ENCODE peak calls at places on chromosomes 13 and 19, in nine cellular contexts. T is esophagus squamous epithelium, J is breast epithelium, Y is cardiac muscle cell, X is transverse colon, M is tibial nerve, P is OCI-LY7, O is fibroblast of lung, H is right atrium auricular region. A is an unnamed sample.

GRCh38 chr19:20357921-20358320 is 190.9 kb downstream of the ZNF486 start:
- DNase-seq in X (no peak), P (no peak), Y (no peak), J (no peak), T (no peak), M (no peak), H (no peak), O (no peak), A (no peak)

GRCh38 chr19:54252845-54253244 is 4.2 kb downstream of the LILRB5 start:
- DNase-seq in X (no peak), J (no peak), H (peak; percentile 23), P (no peak), M (no peak), O (no peak), Y (no peak), T (no peak), A (no peak)

GRCh38 chr13:94711561-94712286 is 621 bp downstream of the SOX21 start:
- DNase-seq in M (no peak), J (no peak), X (no peak), T (no peak), O (peak; percentile 37), P (no peak), H (no peak), Y (no peak), A (no peak)

GRCh38 chr19:38932425-38933179 is 1.9 kb downstream of the MRPS12 start:
- DNase-seq in M (no peak), T (no peak), H (no peak), P (peak; percentile 70), J (no peak), X (no peak), O (peak; percentile 50), Y (peak; percentile 60), A (no peak)

GRCh38 chr19:8221161-8221560 is 12.0 kb downstream of the CERS4 start:
- DNase-seq in P (no peak), H (no peak), Y (no peak), T (no peak), J (peak; percentile 90), X (no peak), O (no peak), M (no peak), A (no peak)

GRCh38 chr13:48891586-48891985 is 84.1 kb upstream of the FNDC3A start:
- DNase-seq in M (no peak), T (no peak), O (peak; percentile 37), Y (no peak), X (no peak), H (no peak), J (no peak), P (no peak), A (no peak)

GRCh38 chr19:3548594-3548993 is 8.8 kb downstream of the MFSD12 start:
- DNase-seq in J (no peak), M (no peak), H (no peak), X (no peak), T (no peak), P (no peak), Y (no peak), O (no peak), A (no peak)

GRCh38 chr19:45340232-45340898 is at the start of gene KLC3:
- DNase-seq in X (peak; percentile 61), M (no peak), J (no peak), H (no peak), Y (peak; percentile 68), O (no peak), P (peak; percentile 52), T (no peak), A (no peak)

GRCh38 chr13:102707465-102707864 is 12.6 kb upstream of the METTL21C start:
- DNase-seq in T (no peak), M (no peak), Y (no peak), J (no peak), O (peak; percentile 92), X (no peak), P (no peak), H (no peak), A (no peak)

GRCh38 chr13:46947425-46948191 is 50.8 kb upstream of the HTR2A start:
- DNase-seq in P (no peak), Y (no peak), O (no peak), J (no peak), H (no peak), T (no peak), M (no peak), X (no peak), A (no peak)
- H3K27ac ChIP-seq in P (no peak overlapping the region), Y (no peak overlapping the region), O (no peak overlapping the region), J (no peak overlapping the region), H (no peak overlapping the region), T (no peak overlapping the region), M (no peak overlapping the region), X (no peak overlapping the region), A (no peak overlapping the region)

DNA sequence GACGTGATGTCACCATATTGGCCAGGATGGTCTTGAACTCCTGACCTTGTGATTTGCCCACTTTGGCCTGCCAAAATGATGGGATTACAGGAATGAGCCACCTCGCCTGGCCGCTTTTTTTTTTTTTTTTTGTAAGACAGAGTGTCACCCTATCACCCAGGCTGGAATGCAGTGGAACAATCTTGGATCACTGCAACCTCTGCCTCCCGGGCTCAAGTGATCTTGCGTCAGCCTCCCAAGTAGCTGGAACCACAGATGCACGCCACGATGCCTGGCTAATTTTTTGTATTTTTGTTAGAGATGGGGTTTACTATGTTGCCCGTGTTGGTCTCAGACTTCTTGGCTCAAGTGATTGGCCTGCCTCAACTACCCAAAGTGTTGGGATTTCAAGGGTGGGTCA is 28.9 kb upstream of the ZNF808 start:
- DNase-seq in J (no peak), X (no peak), P (no peak), Y (no peak), O (no peak), T (no peak), M (no peak), H (no peak), A (no peak)
- H3K9me3 ChIP-seq in J (peaks cover 77% of the 10 kb centered on the region), X (peaks cover 20% of the 10 kb centered on the region), P (no peaks in the 10 kb centered on the region), Y (no peaks in the 10 kb centered on the region), O (no peaks in the 10 kb centered on the region), T (peaks cover 28% of the 10 kb centered on the region), M (no peaks in the 10 kb centered on the region), H (peaks cover 71% of the 10 kb centered on the region), A (peaks cover 78% of the 10 kb centered on the region)

DNA sequence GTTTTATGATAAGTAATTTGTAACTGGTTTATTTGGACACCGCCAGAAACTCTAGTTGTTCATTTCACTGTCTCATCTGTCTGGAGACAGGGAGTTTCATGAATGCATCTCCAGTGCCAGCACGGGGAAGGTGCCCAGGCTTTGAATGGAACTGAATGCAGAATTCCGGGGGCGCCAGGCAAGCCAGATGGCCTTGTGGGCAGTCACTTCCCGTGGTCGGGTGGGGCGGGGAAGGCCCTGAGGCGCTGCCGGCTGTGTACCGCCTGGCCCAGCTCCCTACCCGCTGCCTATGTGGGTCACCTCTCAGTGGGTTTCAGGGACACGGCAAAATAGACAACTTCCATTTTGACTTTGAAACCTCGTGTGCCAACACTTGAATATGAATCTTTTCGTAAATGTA is 28.8 kb upstream of the MCF2L start:
- DNase-seq in Y (no peak), T (no peak), M (no peak), J (no peak), X (no peak), P (no peak), O (no peak), H (no peak), A (no peak)
- H3K27ac ChIP-seq in Y (no peak overlapping the region), T (no peak overlapping the region), M (no peak overlapping the region), J (no peak overlapping the region), X (no peak overlapping the region), P (no peak overlapping the region), O (no peak overlapping the region), H (no peak overlapping the region), A (no peak overlapping the region)

GRCh38 chr13:87138856-87139255 is 532.3 kb upstream of the SLITRK5 start:
- DNase-seq in P (no peak), X (no peak), J (no peak), M (no peak), H (no peak), T (no peak), O (no peak), Y (no peak), A (no peak)
- H3K9me3 ChIP-seq in P (no peaks in the 10 kb centered on the region), X (no peaks in the 10 kb centered on the region), J (no peaks in the 10 kb centered on the region), M (no peaks in the 10 kb centered on the region), H (no peaks in the 10 kb centered on the region), T (no peaks in the 10 kb centered on the region), O (no peaks in the 10 kb centered on the region), Y (no peaks in the 10 kb centered on the region), A (no peaks in the 10 kb centered on the region)

GRCh38 chr13:51823351-51823750 is 19.4 kb upstream of the DHRS12 start:
- DNase-seq in Y (no peak), P (no peak), O (no peak), M (no peak), X (no peak), H (no peak), T (no peak), J (no peak), A (no peak)

GRCh38 chr13:51819544-51819943 is 15.6 kb upstream of the DHRS12 start:
- DNase-seq in X (no peak), P (no peak), Y (no peak), J (no peak), H (no peak), M (no peak), O (no peak), T (no peak), A (no peak)

GRCh38 chr13:51823861-51824260 is 19.9 kb upstream of the DHRS12 start:
- DNase-seq in X (no peak), J (no peak), O (no peak), P (no peak), T (no peak), M (no peak), H (no peak), Y (no peak), A (no peak)

GRCh38 chr13:51822106-51822840 is 18.3 kb upstream of the DHRS12 start:
- DNase-seq in P (no peak), X (no peak), O (no peak), H (no peak), T (no peak), M (no peak), Y (no peak), J (no peak), A (no peak)

GRCh38 chr13:51821666-51822065 is 17.7 kb upstream of the DHRS12 start:
- DNase-seq in O (no peak), Y (no peak), H (no peak), T (no peak), M (no peak), J (no peak), P (peak; percentile 88), X (no peak), A (no peak)
- H3K27ac ChIP-seq in O (no peak overlapping the region), Y (no peak overlapping the region), H (no peak overlapping the region), T (no peak overlapping the region), M (no peak overlapping the region), J (no peak overlapping the region), P (peak overlapping the region; percentile 95), X (no peak overlapping the region), A (no peak overlapping the region)

DNA sequence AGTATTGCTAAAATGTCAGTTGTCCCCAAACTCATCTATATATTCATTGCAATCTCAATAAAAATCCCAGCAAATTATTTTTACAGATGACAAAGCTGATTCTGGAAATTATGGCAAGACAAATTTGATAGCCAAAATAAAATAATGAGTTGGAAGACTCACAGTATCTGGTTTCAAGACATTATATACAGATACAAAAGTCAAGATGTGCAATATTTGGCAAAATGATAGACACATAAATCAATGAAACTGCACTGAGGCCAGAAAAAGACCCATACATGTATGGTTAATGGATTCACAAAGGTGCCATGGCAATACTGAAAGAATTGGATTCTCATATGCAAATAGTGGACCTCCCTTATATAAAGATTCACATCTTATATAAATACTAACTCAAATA is 24.2 kb downstream of the ZNF45 start:
- DNase-seq in P (no peak), O (no peak), H (no peak), M (no peak), J (no peak), X (no peak), Y (no peak), T (no peak), A (no peak)
- H3K9me3 ChIP-seq in P (no peaks in the 10 kb centered on the region), O (peaks cover 7% of the 10 kb centered on the region), H (peaks cover 98% of the 10 kb centered on the region), M (no peaks in the 10 kb centered on the region), J (peaks cover 98% of the 10 kb centered on the region), X (peaks cover 77% of the 10 kb centered on the region), Y (peaks cover 8% of the 10 kb centered on the region), T (peaks cover 82% of the 10 kb centered on the region), A (peaks cover 100% of the 10 kb centered on the region)

GRCh38 chr19:58400638-58400915 is 5.1 kb downstream of the RNF225 start:
- DNase-seq in H (no peak), T (no peak), X (no peak), M (no peak), O (no peak), P (no peak), J (no peak), Y (no peak), A (no peak)
- H3K27ac ChIP-seq in H (no peak overlapping the region), T (peak overlapping the region; percentile 73), X (no peak overlapping the region), M (no peak overlapping the region), O (peak overlapping the region; percentile 43), P (no peak overlapping the region), J (peak overlapping the region; percentile 90), Y (no peak overlapping the region), A (no peak overlapping the region)